ENCODE peak calls at places on chromosomes 3 and 15, in seven cellular contexts. One of them, this sample, is unnamed.

GRCh38 chr3:32842531-32842931 is 24.7 kb downstream of the TRIM71 start:
- DNase-seq in fibroblast of lung: no peak
- DNase-seq in BJ: no peak
- DNase-seq in progenitor cell of endocrine pancreas: no peak
- DNase-seq in cardiac fibroblast: no peak
- DNase-seq in right atrium auricular region: no peak
- DNase-seq in fibroblast of villous mesenchyme: no peak
- DNase-seq in this sample: no peak

GRCh38 chr3:4571690-4572334 is 78.7 kb downstream of the ITPR1 start:
- DNase-seq in fibroblast of villous mesenchyme: no peak
- DNase-seq in cardiac fibroblast: no peak
- DNase-seq in right atrium auricular region: no peak
- DNase-seq in progenitor cell of endocrine pancreas: no peak
- DNase-seq in fibroblast of lung: no peak
- DNase-seq in BJ: no peak
- DNase-seq in this sample: no peak

GRCh38 chr15:77497108-77497737 is 76.5 kb downstream of the HMG20A start:
- DNase-seq in BJ: no peak
- DNase-seq in cardiac fibroblast: peak; percentile 91
- DNase-seq in right atrium auricular region: no peak
- DNase-seq in progenitor cell of endocrine pancreas: no peak
- DNase-seq in fibroblast of lung: peak; percentile 59
- DNase-seq in fibroblast of villous mesenchyme: no peak
- DNase-seq in this sample: peak; percentile 91

GRCh38 chr3:29186982-29187718 is 93.7 kb upstream of the RBMS3 start:
- DNase-seq in right atrium auricular region: no peak
- DNase-seq in cardiac fibroblast: peak; percentile 37
- DNase-seq in fibroblast of villous mesenchyme: peak; percentile 74
- DNase-seq in fibroblast of lung: peak; percentile 55
- DNase-seq in progenitor cell of endocrine pancreas: no peak
- DNase-seq in BJ: no peak
- DNase-seq in this sample: no peak

GRCh38 chr3:71681224-71681668 is 44.0 kb downstream of the EIF4E3 start:
- DNase-seq in BJ: peak; percentile 26
- DNase-seq in fibroblast of lung: peak; percentile 85
- DNase-seq in cardiac fibroblast: peak; percentile 82
- DNase-seq in right atrium auricular region: peak; percentile 70
- DNase-seq in fibroblast of villous mesenchyme: peak; percentile 85
- DNase-seq in progenitor cell of endocrine pancreas: peak; percentile 23
- DNase-seq in this sample: peak; percentile 54

GRCh38 chr3:8550619-8551018 is 49.0 kb downstream of the LMCD1 start:
- DNase-seq in right atrium auricular region: peak; percentile 83
- DNase-seq in fibroblast of lung: no peak
- DNase-seq in BJ: no peak
- DNase-seq in fibroblast of villous mesenchyme: peak; percentile 61
- DNase-seq in cardiac fibroblast: peak; percentile 49
- DNase-seq in progenitor cell of endocrine pancreas: no peak
- DNase-seq in this sample: no peak

GRCh38 chr3:35664460-35664919 is 25.2 kb downstream of the ARPP21 start:
- DNase-seq in progenitor cell of endocrine pancreas: no peak
- DNase-seq in BJ: no peak
- DNase-seq in right atrium auricular region: no peak
- DNase-seq in cardiac fibroblast: peak; percentile 79
- DNase-seq in fibroblast of villous mesenchyme: peak; percentile 3
- DNase-seq in fibroblast of lung: peak; percentile 45
- DNase-seq in this sample: peak; percentile 89

GRCh38 chr3:44477312-44478030 is at the start of gene ZNF445:
- DNase-seq in progenitor cell of endocrine pancreas: peak; percentile 66
- DNase-seq in cardiac fibroblast: peak; percentile 86
- DNase-seq in fibroblast of villous mesenchyme: peak; percentile 85
- DNase-seq in right atrium auricular region: peak; percentile 82
- DNase-seq in BJ: peak; percentile 7
- DNase-seq in fibroblast of lung: peak; percentile 83
- DNase-seq in this sample: peak; percentile 58

GRCh38 chr3:107452436-107452835 is 70.3 kb upstream of the BBX start:
- DNase-seq in right atrium auricular region: no peak
- DNase-seq in fibroblast of villous mesenchyme: peak; percentile 24
- DNase-seq in cardiac fibroblast: peak; percentile 12
- DNase-seq in BJ: no peak
- DNase-seq in fibroblast of lung: peak; percentile 61
- DNase-seq in progenitor cell of endocrine pancreas: no peak
- DNase-seq in this sample: no peak

GRCh38 chr3:9179826-9180763 is 69.4 kb downstream of the SRGAP3 start:
- DNase-seq in progenitor cell of endocrine pancreas: no peak
- DNase-seq in right atrium auricular region: no peak
- DNase-seq in fibroblast of villous mesenchyme: no peak
- DNase-seq in cardiac fibroblast: no peak
- DNase-seq in fibroblast of lung: no peak
- DNase-seq in BJ: no peak
- DNase-seq in this sample: no peak

GRCh38 chr15:40246496-40247275 is 7.8 kb downstream of the PAK6 start:
- DNase-seq in BJ: no peak
- DNase-seq in right atrium auricular region: no peak
- DNase-seq in fibroblast of lung: no peak
- DNase-seq in fibroblast of villous mesenchyme: no peak
- DNase-seq in progenitor cell of endocrine pancreas: no peak
- DNase-seq in cardiac fibroblast: no peak
- DNase-seq in this sample: no peak

GRCh38 chr3:115146032-115146417 is 1.1 kb downstream of the ZBTB20 start:
- DNase-seq in right atrium auricular region: peak; percentile 65
- DNase-seq in fibroblast of lung: peak; percentile 78
- DNase-seq in fibroblast of villous mesenchyme: peak; percentile 69
- DNase-seq in cardiac fibroblast: peak; percentile 76
- DNase-seq in progenitor cell of endocrine pancreas: no peak
- DNase-seq in BJ: peak; percentile 36
- DNase-seq in this sample: no peak

GRCh38 chr15:91040851-91041250 is 18.5 kb upstream of the VPS33B start:
- DNase-seq in BJ: no peak
- DNase-seq in right atrium auricular region: no peak
- DNase-seq in progenitor cell of endocrine pancreas: no peak
- DNase-seq in cardiac fibroblast: no peak
- DNase-seq in fibroblast of villous mesenchyme: no peak
- DNase-seq in fibroblast of lung: no peak
- DNase-seq in this sample: no peak

GRCh38 chr3:79018671-79019136 is 749.1 kb downstream of the ROBO1 start:
- DNase-seq in progenitor cell of endocrine pancreas: peak; percentile 39
- DNase-seq in fibroblast of lung: peak; percentile 70
- DNase-seq in BJ: no peak
- DNase-seq in right atrium auricular region: peak; percentile 65
- DNase-seq in fibroblast of villous mesenchyme: peak; percentile 56
- DNase-seq in cardiac fibroblast: peak; percentile 78
- DNase-seq in this sample: peak; percentile 77

GRCh38 chr15:62672268-62672667 is 370.3 kb upstream of the TPM1 start:
- DNase-seq in fibroblast of villous mesenchyme: peak; percentile 61
- DNase-seq in fibroblast of lung: peak; percentile 7
- DNase-seq in progenitor cell of endocrine pancreas: no peak
- DNase-seq in cardiac fibroblast: peak; percentile 31
- DNase-seq in right atrium auricular region: no peak
- DNase-seq in BJ: no peak
- DNase-seq in this sample: no peak

GRCh38 chr15:52783929-52784798 is 6.0 kb downstream of the ONECUT1 start:
- DNase-seq in fibroblast of villous mesenchyme: no peak
- DNase-seq in cardiac fibroblast: no peak
- DNase-seq in fibroblast of lung: no peak
- DNase-seq in BJ: no peak
- DNase-seq in progenitor cell of endocrine pancreas: no peak
- DNase-seq in right atrium auricular region: no peak
- DNase-seq in this sample: no peak

GRCh38 chr3:23044463-23044862 is 158.7 kb upstream of the UBE2E2 start:
- DNase-seq in cardiac fibroblast: no peak
- DNase-seq in right atrium auricular region: no peak
- DNase-seq in progenitor cell of endocrine pancreas: no peak
- DNase-seq in fibroblast of villous mesenchyme: no peak
- DNase-seq in fibroblast of lung: no peak
- DNase-seq in BJ: no peak
- DNase-seq in this sample: no peak

GRCh38 chr3:61452536-61452991 is 108.8 kb upstream of the PTPRG start:
- DNase-seq in fibroblast of lung: peak; percentile 45
- DNase-seq in right atrium auricular region: no peak
- DNase-seq in cardiac fibroblast: peak; percentile 26
- DNase-seq in BJ: peak; percentile 11
- DNase-seq in fibroblast of villous mesenchyme: no peak
- DNase-seq in progenitor cell of endocrine pancreas: no peak
- DNase-seq in this sample: no peak

GRCh38 chr15:93028632-93029612 is 60.1 kb downstream of the RGMA start:
- DNase-seq in fibroblast of lung: peak; percentile 98
- DNase-seq in BJ: peak; percentile 62
- DNase-seq in fibroblast of villous mesenchyme: peak; percentile 88
- DNase-seq in cardiac fibroblast: peak; percentile 98
- DNase-seq in right atrium auricular region: peak; percentile 94
- DNase-seq in progenitor cell of endocrine pancreas: no peak
- DNase-seq in this sample: peak; percentile 62

GRCh38 chr15:92801412-92801773 is 98.7 kb upstream of the CHD2 start:
- DNase-seq in right atrium auricular region: no peak
- DNase-seq in cardiac fibroblast: peak; percentile 96
- DNase-seq in fibroblast of villous mesenchyme: peak; percentile 96
- DNase-seq in BJ: peak; percentile 73
- DNase-seq in fibroblast of lung: peak; percentile 86
- DNase-seq in progenitor cell of endocrine pancreas: no peak
- DNase-seq in this sample: no peak

GRCh38 chr3:32257641-32258438 is 19.4 kb downstream of the CMTM8 start:
- DNase-seq in right atrium auricular region: no peak
- DNase-seq in BJ: no peak
- DNase-seq in fibroblast of lung: no peak
- DNase-seq in cardiac fibroblast: no peak
- DNase-seq in fibroblast of villous mesenchyme: no peak
- DNase-seq in progenitor cell of endocrine pancreas: no peak
- DNase-seq in this sample: no peak

GRCh38 chr3:57130426-57131209 is 34.5 kb downstream of the IL17RD start:
- DNase-seq in cardiac fibroblast: peak; percentile 25
- DNase-seq in fibroblast of lung: no peak
- DNase-seq in right atrium auricular region: no peak
- DNase-seq in BJ: no peak
- DNase-seq in progenitor cell of endocrine pancreas: peak; percentile 30
- DNase-seq in fibroblast of villous mesenchyme: no peak
- DNase-seq in this sample: no peak

GRCh38 chr3:25952133-25952532 is 162.2 kb downstream of the OXSM start:
- DNase-seq in BJ: no peak
- DNase-seq in cardiac fibroblast: no peak
- DNase-seq in right atrium auricular region: no peak
- DNase-seq in fibroblast of lung: no peak
- DNase-seq in fibroblast of villous mesenchyme: no peak
- DNase-seq in progenitor cell of endocrine pancreas: no peak
- DNase-seq in this sample: no peak

GRCh38 chr3:14780927-14781507 is 37.7 kb upstream of the FGD5 start:
- DNase-seq in fibroblast of villous mesenchyme: peak; percentile 73
- DNase-seq in fibroblast of lung: peak; percentile 64
- DNase-seq in BJ: no peak
- DNase-seq in right atrium auricular region: no peak
- DNase-seq in progenitor cell of endocrine pancreas: peak; percentile 37
- DNase-seq in cardiac fibroblast: peak; percentile 76
- DNase-seq in this sample: no peak

GRCh38 chr15:85852969-85853368 is 58.2 kb upstream of the KLHL25 start:
- DNase-seq in BJ: no peak
- DNase-seq in fibroblast of villous mesenchyme: no peak
- DNase-seq in right atrium auricular region: no peak
- DNase-seq in fibroblast of lung: no peak
- DNase-seq in progenitor cell of endocrine pancreas: no peak
- DNase-seq in cardiac fibroblast: no peak
- DNase-seq in this sample: no peak

GRCh38 chr3:109018828-109019227 is 65.1 kb upstream of the GUCA1C start:
- DNase-seq in progenitor cell of endocrine pancreas: no peak
- DNase-seq in fibroblast of lung: no peak
- DNase-seq in cardiac fibroblast: no peak
- DNase-seq in BJ: no peak
- DNase-seq in fibroblast of villous mesenchyme: no peak
- DNase-seq in right atrium auricular region: no peak
- DNase-seq in this sample: no peak
- TF ChIP-seq CTCF in progenitor cell of endocrine pancreas: no peak
- TF ChIP-seq CTCF in fibroblast of lung: peak; percentile 18
- TF ChIP-seq CTCF in cardiac fibroblast: no peak
- TF ChIP-seq CTCF in BJ: peak; percentile 5
- TF ChIP-seq CTCF in fibroblast of villous mesenchyme: no peak
- TF ChIP-seq CTCF in right atrium auricular region: no peak
- TF ChIP-seq CTCF in this sample: no peak

DNA sequence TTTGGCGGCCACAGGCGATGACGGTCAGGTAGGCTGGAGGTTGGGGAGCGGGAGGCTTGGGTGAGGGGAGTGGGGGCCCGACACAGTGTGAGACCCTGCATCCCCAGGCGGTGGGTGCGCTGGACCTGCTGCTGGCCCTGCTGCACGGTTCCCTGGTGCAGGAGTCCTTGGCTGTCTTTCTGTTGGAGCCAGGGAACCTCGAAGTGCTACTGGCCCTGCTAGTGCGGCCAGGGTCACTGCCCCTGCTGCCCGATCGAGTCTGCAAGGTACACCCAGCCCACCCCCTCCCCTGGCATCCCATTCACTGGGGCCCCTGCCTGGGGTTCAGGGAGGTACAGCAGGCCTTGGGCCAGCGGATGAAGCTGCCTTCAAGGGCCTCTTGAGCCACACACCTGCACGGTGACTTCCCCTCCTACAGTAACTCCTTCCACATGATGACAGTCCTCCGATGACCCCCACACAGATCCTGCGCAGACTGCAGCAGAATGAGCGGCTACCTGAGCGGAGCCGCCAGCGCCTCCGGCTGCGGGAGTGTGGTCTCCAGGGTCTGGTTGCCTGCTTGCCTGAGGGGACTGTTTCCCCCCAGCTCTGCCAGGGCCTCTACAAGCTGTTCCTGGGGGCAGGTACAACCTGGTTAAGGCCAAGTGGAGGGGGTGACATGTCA is 19.5 kb downstream of the NBEAL2 start:
- DNase-seq in right atrium auricular region: no peak
- DNase-seq in fibroblast of villous mesenchyme: no peak
- DNase-seq in BJ: no peak
- DNase-seq in progenitor cell of endocrine pancreas: no peak
- DNase-seq in fibroblast of lung: no peak
- DNase-seq in cardiac fibroblast: no peak
- DNase-seq in this sample: no peak
- TF ChIP-seq CTCF in right atrium auricular region: no peak
- TF ChIP-seq CTCF in fibroblast of villous mesenchyme: no peak
- TF ChIP-seq CTCF in BJ: no peak
- TF ChIP-seq CTCF in progenitor cell of endocrine pancreas: no peak
- TF ChIP-seq CTCF in fibroblast of lung: no peak
- TF ChIP-seq CTCF in cardiac fibroblast: no peak
- TF ChIP-seq CTCF in this sample: no peak

GRCh38 chr3:101381809-101382208 is 61.4 kb upstream of the IMPG2 start:
- DNase-seq in fibroblast of lung: peak; percentile 73
- DNase-seq in fibroblast of villous mesenchyme: peak; percentile 62
- DNase-seq in right atrium auricular region: no peak
- DNase-seq in BJ: peak; percentile 6
- DNase-seq in cardiac fibroblast: peak; percentile 56
- DNase-seq in progenitor cell of endocrine pancreas: no peak
- DNase-seq in this sample: no peak
- TF ChIP-seq CTCF in fibroblast of lung: peak; percentile 48
- TF ChIP-seq CTCF in fibroblast of villous mesenchyme: peak; percentile 51
- TF ChIP-seq CTCF in right atrium auricular region: no peak
- TF ChIP-seq CTCF in BJ: peak; percentile 37
- TF ChIP-seq CTCF in cardiac fibroblast: peak; percentile 34
- TF ChIP-seq CTCF in progenitor cell of endocrine pancreas: peak; percentile 61
- TF ChIP-seq CTCF in this sample: peak; percentile 62

DNA sequence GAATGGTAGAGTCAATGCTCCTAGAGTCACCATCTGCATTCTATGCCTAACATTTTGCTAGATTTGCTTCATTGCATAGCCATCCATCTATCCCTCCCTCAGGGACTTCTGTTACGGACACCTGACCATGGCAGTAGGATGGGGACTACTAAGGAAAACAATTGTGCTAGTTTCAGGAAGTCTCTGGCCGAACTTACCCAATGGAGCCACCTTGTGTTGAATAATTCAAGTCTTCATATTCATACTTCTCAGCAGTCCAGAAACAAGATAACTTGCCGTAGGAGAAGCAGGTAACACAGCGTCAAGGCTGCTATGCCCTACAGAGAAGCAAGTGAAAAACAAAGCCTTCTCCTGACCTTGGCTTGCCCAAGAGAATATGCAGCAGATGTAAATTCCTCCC is 685.3 kb downstream of the GRM7 start:
- DNase-seq in right atrium auricular region: no peak
- DNase-seq in fibroblast of lung: peak; percentile 40
- DNase-seq in progenitor cell of endocrine pancreas: no peak
- DNase-seq in BJ: no peak
- DNase-seq in fibroblast of villous mesenchyme: peak; percentile 16
- DNase-seq in cardiac fibroblast: peak; percentile 71
- DNase-seq in this sample: no peak
- TF ChIP-seq CTCF in right atrium auricular region: no peak
- TF ChIP-seq CTCF in fibroblast of lung: no peak
- TF ChIP-seq CTCF in progenitor cell of endocrine pancreas: no peak
- TF ChIP-seq CTCF in BJ: no peak
- TF ChIP-seq CTCF in fibroblast of villous mesenchyme: peak; percentile 13
- TF ChIP-seq CTCF in cardiac fibroblast: peak; percentile 13
- TF ChIP-seq CTCF in this sample: peak; percentile 21

This sample was measured in dorsolateral prefrontal cortex.